ENCODE peak calls at places on chromosomes 13 and 19, in five cellular contexts. F, E, D, W and A are unnamed samples.

GRCh38 chr13:98289339-98289935 is 112.4 kb upstream of the RNF113B start:
- DNase-seq in F (no peak), E (no peak), D (no peak), W (no peak), A (no peak)

GRCh38 chr13:31860002-31860401 is 120.7 kb downstream of the RXFP2 start:
- DNase-seq in F (no peak), E (no peak), D (no peak), W (no peak), A (no peak)

GRCh38 chr19:16030964-16031871 is 45.1 kb upstream of the TPM4 start:
- DNase-seq in F (no peak), E (peak), D (no peak), W (no peak), A (no peak)

GRCh38 chr19:33325920-33326319 is 23.6 kb upstream of the CEBPA start:
- DNase-seq in F (no peak), E (peak), D (no peak), W (no peak), A (no peak)

GRCh38 chr19:19034204-19034624 is 811 bp downstream of the ARMC6 start:
- DNase-seq in F (no peak), E (no peak), D (peak), W (peak), A (peak)

GRCh38 chr13:113059891-113060290 is 45.7 kb upstream of the F7 start:
- DNase-seq in F (peak), E (no peak), D (no peak), W (no peak), A (no peak)

GRCh38 chr19:10427169-10427568 is 6.8 kb downstream of the PDE4A start:
- DNase-seq in F (no peak), E (no peak), D (no peak), W (no peak), A (no peak)

GRCh38 chr19:56959211-56959610 is 118.7 kb upstream of the PEG3 start:
- DNase-seq in F (no peak), E (no peak), D (no peak), W (no peak), A (no peak)

GRCh38 chr19:45040059-45040767 is 1.4 kb downstream of the CLASRP start:
- DNase-seq in F (no peak), E (no peak), D (no peak), W (no peak), A (no peak)

GRCh38 chr19:854549-854948 is 2.4 kb downstream of the ELANE start:
- DNase-seq in F (no peak), E (no peak), D (no peak), W (no peak), A (no peak)

GRCh38 chr19:13817615-13818371 is 22.6 kb downstream of the ZSWIM4 start:
- DNase-seq in F (no peak), E (no peak), D (no peak), W (no peak), A (no peak)

GRCh38 chr13:29369060-29369743 is 226.3 kb downstream of the SLC7A1 start:
- DNase-seq in F (no peak), E (no peak), D (no peak), W (no peak), A (no peak)

GRCh38 chr13:33636955-33637670 is 180.8 kb upstream of the RFC3 start:
- DNase-seq in F (no peak), E (no peak), D (no peak), W (no peak), A (no peak)

GRCh38 chr19:54431255-54431838 is 16.1 kb downstream of the TTYH1 start:
- DNase-seq in F (peak), E (no peak), D (no peak), W (no peak), A (no peak)

GRCh38 chr13:24176351-24177101 is 16.0 kb downstream of the SPATA13 start:
- DNase-seq in F (no peak), E (no peak), D (no peak), W (no peak), A (no peak)

GRCh38 chr13:74070065-74070464 is 64.1 kb downstream of the KLF12 start:
- DNase-seq in F (no peak), E (no peak), D (no peak), W (no peak), A (peak)

GRCh38 chr13:109918179-109918651 is 131.8 kb upstream of the IRS2 start:
- DNase-seq in F (no peak), E (no peak), D (no peak), W (no peak), A (no peak)

GRCh38 chr13:25725104-25725503 is 326.7 kb downstream of the SHISA2 start:
- DNase-seq in F (no peak), E (no peak), D (no peak), W (no peak), A (no peak)

GRCh38 chr13:39527961-39528720 is 74.9 kb downstream of the LHFPL6 start:
- DNase-seq in F (no peak), E (no peak), D (no peak), W (no peak), A (no peak)

GRCh38 chr19:18603958-18604819 is 2.4 kb downstream of the CRLF1 start:
- DNase-seq in F (no peak), E (no peak), D (no peak), W (no peak), A (no peak)

GRCh38 chr19:3516675-3517207 is 10.6 kb downstream of the FZR1 start:
- DNase-seq in F (no peak), E (no peak), D (no peak), W (no peak), A (no peak)

GRCh38 chr13:74110053-74110452 is 24.2 kb downstream of the KLF12 start:
- DNase-seq in F (peak), E (no peak), D (no peak), W (no peak), A (no peak)

GRCh38 chr13:83546476-83546875 is 335.8 kb downstream of the SLITRK1 start:
- DNase-seq in F (no peak), E (no peak), D (no peak), W (no peak), A (no peak)

GRCh38 chr13:47326061-47326460 is 429.2 kb upstream of the HTR2A start:
- DNase-seq in F (no peak), E (no peak), D (no peak), W (no peak), A (no peak)

GRCh38 chr13:97295279-97296182 is 73.4 kb downstream of the MBNL2 start:
- DNase-seq in F (no peak), E (no peak), D (no peak), W (no peak), A (no peak)

GRCh38 chr13:29543230-29544215 is 52.0 kb downstream of the SLC7A1 start:
- DNase-seq in F (no peak), E (no peak), D (peak), W (no peak), A (no peak)

GRCh38 chr13:35210234-35210633 is 266.3 kb downstream of the MAB21L1 start:
- DNase-seq in F (no peak), E (no peak), D (no peak), W (no peak), A (no peak)

GRCh38 chr13:52707375-52707774 is 32.2 kb downstream of the CNMD start:
- DNase-seq in F (no peak), E (no peak), D (no peak), W (no peak), A (no peak)

GRCh38 chr19:47022140-47022536 is 2.5 kb downstream of the NPAS1 start:
- DNase-seq in F (no peak), E (no peak), D (no peak), W (no peak), A (no peak)